ENCODE peak calls at places on chromosomes 7 and 10, in four cellular contexts. N, R, F and K are unnamed samples.

GRCh38 chr7:22361795-22362194 is 4.8 kb upstream of the RAPGEF5 start:
- DNase-seq in N (no peak), F (no peak), R (no peak), K (no peak)

GRCh38 chr10:82934429-82934828 is 1059.4 kb downstream of the NRG3 start:
- DNase-seq in F (no peak), N (no peak), R (no peak), K (no peak)

GRCh38 chr7:5508698-5509097 is 85.1 kb upstream of the TNRC18 start:
- DNase-seq in N (no peak), F (no peak), R (no peak), K (no peak)

GRCh38 chr10:44118500-44118899 is 266.4 kb downstream of the CXCL12 start:
- DNase-seq in N (no peak), R (no peak), F (no peak), K (no peak)

GRCh38 chr7:157474685-157475084 is 137.9 kb downstream of the DNAJB6 start:
- DNase-seq in R (no peak), F (no peak), N (peak), K (no peak)

GRCh38 chr10:117442521-117442920 is 67.3 kb upstream of the PDZD8 start:
- DNase-seq in F (no peak), R (no peak), N (no peak), K (no peak)

GRCh38 chr7:121169469-121169868 is 159.3 kb upstream of the WNT16 start:
- DNase-seq in R (no peak), N (no peak), F (no peak), K (no peak)

GRCh38 chr7:37283701-37284100 is 165.0 kb downstream of the ELMO1 start:
- DNase-seq in N (no peak), F (no peak), R (no peak), K (no peak)

GRCh38 chr7:94332571-94332970 is 62.1 kb upstream of the COL1A2 start:
- DNase-seq in N (no peak), F (no peak), R (no peak), K (no peak)

GRCh38 chr7:139618482-139619366 is 95.2 kb downstream of the CLEC2L start:
- DNase-seq in F (no peak), R (no peak), N (peak), K (no peak)

GRCh38 chr10:86087716-86088115 is 278.9 kb downstream of the GRID1 start:
- DNase-seq in R (no peak), F (no peak), N (no peak), K (no peak)

GRCh38 chr10:128061306-128062300 is 64.6 kb downstream of the MKI67 start:
- DNase-seq in R (no peak), N (no peak), F (no peak), K (no peak)

GRCh38 chr7:76325811-76326210 is 23.3 kb downstream of the HSPB1 start:
- DNase-seq in N (no peak), F (no peak), R (no peak), K (no peak)

GRCh38 chr10:52353960-52354394 is 39.9 kb downstream of the DKK1 start:
- DNase-seq in N (no peak), F (no peak), R (no peak), K (no peak)

GRCh38 chr10:58473966-58474365 is 38.7 kb upstream of the BICC1 start:
- DNase-seq in R (no peak), N (no peak), F (no peak), K (no peak)

GRCh38 chr10:1392127-1392526 is 335.9 kb downstream of the WDR37 start:
- DNase-seq in R (no peak), N (no peak), F (no peak), K (no peak)

GRCh38 chr10:85175635-85176034 is 847.2 kb downstream of the CCSER2 start:
- DNase-seq in F (no peak), N (no peak), R (no peak), K (no peak)

GRCh38 chr10:87799860-87800259 is 18.2 kb downstream of the ATAD1 start:
- DNase-seq in N (no peak), F (no peak), R (no peak), K (no peak)

GRCh38 chr7:132061931-132062330 is 505.5 kb upstream of the PODXL start:
- DNase-seq in R (no peak), N (no peak), F (no peak), K (no peak)

GRCh38 chr10:8766899-8767298 is 712.4 kb downstream of the GATA3 start:
- DNase-seq in R (no peak), N (no peak), F (no peak), K (no peak)

GRCh38 chr10:50322075-50322474 is 70.8 kb upstream of the ASAH2 start:
- DNase-seq in F (no peak), N (no peak), R (no peak), K (no peak)

GRCh38 chr7:135647755-135648154 is 14.6 kb upstream of the STMP1 start:
- DNase-seq in R (no peak), F (no peak), N (no peak), K (no peak)

GRCh38 chr7:151051108-151051507 is 2.8 kb downstream of the ASIC3 start:
- DNase-seq in R (no peak), F (no peak), N (peak), K (peak)

GRCh38 chr10:52266858-52267257 is 47.2 kb upstream of the DKK1 start:
- DNase-seq in F (no peak), N (no peak), R (no peak), K (no peak)

GRCh38 chr10:48814933-48815332 is 124.7 kb downstream of the LRRC18 start:
- DNase-seq in N (no peak), F (no peak), R (no peak), K (no peak)

GRCh38 chr10:42690449-42691360 is 52.3 kb upstream of the ZNF33B start:
- DNase-seq in F (no peak), N (no peak), R (no peak), K (no peak)
- TF ChIP-seq SPI1 in F (no peak), N (no peak), R (no peak), K (no peak)

DNA sequence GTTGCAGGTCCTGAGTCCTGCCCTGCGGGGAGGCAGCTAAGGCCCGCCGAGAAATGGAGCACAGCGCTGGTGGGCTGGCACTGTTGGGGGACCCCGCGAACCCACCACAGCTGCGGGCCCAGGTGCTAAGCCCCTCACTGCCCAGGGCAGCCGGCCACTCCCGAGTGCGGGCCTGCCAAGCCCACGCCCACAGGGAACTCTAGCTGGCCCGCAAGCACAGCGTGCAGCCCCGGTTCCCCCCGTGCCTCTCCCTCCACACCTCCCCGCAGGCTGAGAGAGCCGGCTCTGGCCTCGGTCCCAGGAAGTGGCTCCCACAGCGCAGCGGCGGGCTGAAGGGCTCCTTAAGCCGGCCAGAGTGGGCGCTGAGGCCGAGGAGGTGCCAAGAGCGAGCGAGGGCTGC is 3.5 kb upstream of the NSMCE4A start:
- DNase-seq in N (no peak), F (no peak), R (no peak), K (no peak)
- TF ChIP-seq SPI1 in N (no peak), F (no peak), R (no peak), K (no peak)

GRCh38 chr7:99272476-99273045 is at the start of gene MYH16:
- DNase-seq in R (no peak), F (no peak), N (no peak), K (no peak)

GRCh38 chr7:99270702-99271101 is 1.9 kb upstream of the MYH16 start:
- DNase-seq in F (no peak), N (no peak), R (no peak), K (no peak)

GRCh38 chr7:99265848-99266247 is 6.8 kb upstream of the MYH16 start:
- DNase-seq in F (no peak), N (no peak), R (no peak), K (no peak)

GRCh38 chr7:99268361-99268908 is 4.2 kb upstream of the MYH16 start:
- DNase-seq in F (no peak), R (no peak), N (no peak), K (no peak)

GRCh38 chr7:99267530-99268360 is 4.9 kb upstream of the MYH16 start:
- DNase-seq in R (no peak), N (no peak), F (no peak), K (no peak)
- TF ChIP-seq SPI1 in R (no peak), N (no peak), F (no peak), K (no peak)

GRCh38 chr10:78937800-78938694 is 130.7 kb upstream of the ZMIZ1 start:
- DNase-seq in N (peak), F (no peak), R (peak), K (no peak)
- TF ChIP-seq SPI1 in N (peak), F (no peak), R (no peak), K (no peak)